ENCODE peak calls at places on chromosome 14, in four cellular contexts. J, V, F and M are unnamed samples.

GRCh38 chr14:64718762-64719161 is 14.5 kb downstream of the PLEKHG3 start:
- DNase-seq in J (no peak), V (no peak), F (no peak), M (no peak)

GRCh38 chr14:49447725-49448124 is 138.5 kb downstream of the RPS29 start:
- DNase-seq in V (no peak), J (no peak), F (no peak), M (no peak)

GRCh38 chr14:97149775-97150174 is 352.6 kb downstream of the VRK1 start:
- DNase-seq in V (no peak), J (no peak), F (no peak), M (no peak)

GRCh38 chr14:106308839-106309389 is 782.5 kb downstream of the TMEM121 start:
- DNase-seq in F (no peak), J (no peak), V (no peak), M (no peak)

GRCh38 chr14:23300687-23301223 is 1.9 kb downstream of the PPP1R3E start:
- DNase-seq in V (peak), J (peak), F (no peak), M (peak)

GRCh38 chr14:76589246-76589645 is 172.0 kb upstream of the VASH1 start:
- DNase-seq in F (no peak), J (no peak), V (no peak), M (no peak)

GRCh38 chr14:24806061-24806678 is 172.2 kb upstream of the GZMB start:
- DNase-seq in J (peak), V (peak), F (peak), M (peak)

GRCh38 chr14:38481939-38482678 is 226.2 kb upstream of the CLEC14A start:
- DNase-seq in J (no peak), V (no peak), F (peak), M (peak)

GRCh38 chr14:76942288-76942778 is 86.2 kb downstream of the IRF2BPL start:
- DNase-seq in F (no peak), J (no peak), V (no peak), M (no peak)

GRCh38 chr14:92677087-92677668 is 71.2 kb downstream of the LGMN start:
- DNase-seq in F (no peak), J (no peak), V (no peak), M (no peak)

GRCh38 chr14:20469890-20470858 is 968 bp downstream of the PNP start:
- DNase-seq in J (peak), V (peak), F (peak), M (peak)
- TF ChIP-seq CTCF in J (no peak), V (no peak), F (no peak), M (no peak)

GRCh38 chr14:29527286-29527685 is 400.4 kb downstream of the PRKD1 start:
- DNase-seq in J (no peak), F (no peak), V (no peak), M (no peak)

GRCh38 chr14:29528889-29529288 is 398.8 kb downstream of the PRKD1 start:
- DNase-seq in J (no peak), F (no peak), V (no peak), M (no peak)

DNA sequence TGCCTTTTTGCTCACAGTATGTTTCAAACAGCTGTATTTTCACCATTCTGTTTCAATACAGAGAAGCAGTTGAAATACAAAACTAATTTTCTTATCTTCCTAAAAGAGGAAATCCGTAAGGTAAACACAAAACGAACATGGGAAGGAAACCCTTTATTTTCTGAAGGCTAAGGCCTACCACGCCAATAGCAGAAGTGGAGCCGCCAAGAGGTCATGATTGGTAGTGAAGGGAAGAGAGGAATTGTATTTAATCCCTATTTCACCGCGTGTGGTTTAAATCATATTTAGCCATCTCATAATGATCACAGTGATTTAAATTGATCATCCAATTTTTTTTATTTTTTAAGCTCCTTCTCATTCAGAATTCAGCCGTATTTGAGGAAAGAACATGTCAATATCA is 398.2 kb downstream of the PRKD1 start:
- DNase-seq in V (peak), J (no peak), F (peak), M (peak)
- TF ChIP-seq CTCF in V (peak), J (no peak), F (peak), M (peak)

GRCh38 chr14:87084908-87085307 is 908.1 kb downstream of the GALC start:
- DNase-seq in J (no peak), V (no peak), F (no peak), M (no peak)

GRCh38 chr14:87076146-87076545 is 916.8 kb downstream of the GALC start:
- DNase-seq in J (no peak), F (no peak), V (no peak), M (no peak)

GRCh38 chr14:87082917-87083316 is 910.1 kb downstream of the GALC start:
- DNase-seq in J (no peak), F (no peak), V (no peak), M (no peak)

GRCh38 chr14:87081004-87081403 is 912.0 kb downstream of the GALC start:
- DNase-seq in F (no peak), V (no peak), J (no peak), M (no peak)
- TF ChIP-seq CTCF in F (no peak), V (no peak), J (no peak), M (no peak)

GRCh38 chr14:85391892-85392291 is 138.1 kb upstream of the FLRT2 start:
- DNase-seq in J (no peak), F (no peak), V (no peak), M (no peak)
- TF ChIP-seq CTCF in J (no peak), F (no peak), V (no peak), M (no peak)

DNA sequence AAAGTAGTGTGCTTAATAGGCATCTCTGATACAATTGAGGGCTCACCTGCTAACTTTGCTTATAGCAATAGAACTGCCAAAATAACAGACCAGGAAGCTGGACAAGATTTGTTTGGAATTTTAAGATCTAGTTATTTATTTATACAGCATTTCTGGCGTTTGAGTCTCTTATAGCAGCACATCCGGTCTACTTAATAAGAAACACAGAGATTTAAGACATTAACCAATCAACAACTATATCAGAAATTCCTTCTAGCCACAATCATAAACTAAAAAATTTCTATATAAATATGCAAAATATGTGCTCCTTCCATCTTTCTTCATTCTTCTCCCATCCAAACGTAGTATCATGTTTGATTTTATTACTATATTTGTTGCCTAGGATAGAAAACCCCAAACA is 2.6 kb downstream of the RTN1 start:
- DNase-seq in F (no peak), V (no peak), J (no peak), M (no peak)
- TF ChIP-seq CTCF in F (no peak), V (no peak), J (no peak), M (no peak)

GRCh38 chr14:33475623-33476022 is 475.3 kb downstream of the EGLN3 start:
- DNase-seq in F (peak), V (peak), J (no peak), M (peak)
- TF ChIP-seq CTCF in F (no peak), V (peak), J (no peak), M (peak)

GRCh38 chr14:51977075-51977474 is 12.3 kb upstream of the RTRAF start:
- DNase-seq in J (no peak), V (no peak), F (peak), M (no peak)
- TF ChIP-seq CTCF in J (no peak), V (no peak), F (no peak), M (no peak)

GRCh38 chr14:99036594-99037293 is 235.3 kb downstream of the BCL11B start:
- DNase-seq in J (no peak), V (no peak), F (no peak), M (no peak)

GRCh38 chr14:99035712-99036593 is 236.0 kb downstream of the BCL11B start:
- DNase-seq in V (no peak), J (peak), F (peak), M (peak)

GRCh38 chr14:99035268-99035667 is 236.7 kb downstream of the BCL11B start:
- DNase-seq in F (peak), V (no peak), J (peak), M (peak)

GRCh38 chr14:99033951-99034350 is 238.0 kb downstream of the BCL11B start:
- DNase-seq in F (no peak), J (no peak), V (no peak), M (no peak)

GRCh38 chr14:99034711-99035171 is 237.3 kb downstream of the BCL11B start:
- DNase-seq in V (no peak), J (no peak), F (no peak), M (no peak)
- TF ChIP-seq CTCF in V (no peak), J (no peak), F (no peak), M (no peak)

DNA sequence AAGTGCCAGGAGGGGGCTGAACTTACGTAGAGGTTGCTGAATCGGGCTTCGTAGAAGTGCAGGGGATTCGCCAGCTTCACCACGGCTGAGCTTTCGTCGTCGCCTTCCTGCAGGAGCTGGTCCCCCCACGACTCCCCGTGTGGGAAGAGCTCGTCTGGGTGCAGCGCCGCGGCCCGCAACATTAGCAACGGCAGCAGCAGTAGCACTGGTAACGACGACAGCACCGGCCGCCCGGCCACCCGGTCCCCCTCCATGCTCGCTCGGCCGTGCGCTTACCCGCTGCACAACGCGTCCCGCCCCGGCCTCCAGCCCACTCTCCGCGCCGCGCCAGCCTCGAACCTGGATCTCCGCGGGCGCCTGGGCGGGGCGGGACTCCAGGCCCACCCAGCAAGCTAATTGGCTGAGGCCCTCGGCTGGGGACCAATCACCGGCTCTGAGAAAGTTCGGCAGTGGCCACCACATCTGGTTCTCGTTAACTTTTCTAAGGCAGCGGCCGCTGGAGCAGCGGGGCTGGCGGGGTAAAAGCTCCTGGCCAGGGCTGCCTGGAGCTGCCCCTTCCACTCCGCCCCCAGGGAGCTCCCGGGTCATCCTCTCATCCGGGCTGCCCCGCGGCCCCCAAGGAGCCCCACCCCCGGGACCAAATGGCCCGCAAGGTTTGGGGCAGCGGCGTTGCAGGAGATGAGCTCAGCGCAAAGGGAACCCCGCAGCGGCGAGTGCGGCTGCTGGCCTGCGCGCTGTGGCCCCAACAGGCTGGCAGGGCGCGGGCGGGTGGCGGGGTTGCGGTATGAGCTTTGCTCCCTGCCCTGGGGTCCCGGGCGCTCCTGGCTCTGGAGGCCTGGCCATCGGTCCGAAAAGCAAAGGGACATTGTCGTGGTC is at the start of gene NID2:
- DNase-seq in J (peak), F (peak), V (peak), M (peak)
- TF ChIP-seq CTCF in J (no peak), F (no peak), V (no peak), M (peak)